ENCODE peak calls at places on chromosomes 16 and 17, in seven cellular contexts. Q is naive thymus-derived CD8-positive, alpha-beta T cell; E is RWPE1; W is stimulated activated CD4-positive, alpha-beta T cell treated with anti-CD3 and anti-CD28 coated beads, Interleukin-2, amount 100 ng/mL, for 48 hours; C is NB4; H is NCI-H345; U is mesothelial cell of epicardium. V is an unnamed sample.
A peak's percentile ranks its signal among the peaks of the same experiment; 100 is the strongest.

GRCh38 chr17:55114283-55114682 is 145.7 kb downstream of the STXBP4 start:
- DNase-seq in E (no peak), W (no peak), Q (no peak), C (no peak), U (no peak), H (no peak), V (no peak)

GRCh38 chr16:88387941-88388627 is 5.3 kb downstream of the ZNF469 start:
- DNase-seq in E (no peak), W (no peak), C (no peak), H (no peak), Q (no peak), U (no peak), V (no peak)

GRCh38 chr16:13909069-13909468 is 10.9 kb upstream of the ERCC4 start:
- DNase-seq in E (no peak), W (no peak), H (no peak), U (no peak), C (no peak), Q (no peak), V (no peak)

GRCh38 chr16:23357761-23358290 is 55.7 kb downstream of the SCNN1B start:
- DNase-seq in Q (no peak), U (no peak), H (no peak), E (no peak), C (no peak), W (no peak), V (no peak)

GRCh38 chr17:4397840-4398239 is 31.4 kb upstream of the UBE2G1 start:
- DNase-seq in H (no peak), Q (no peak), C (no peak), U (no peak), W (no peak), E (no peak), V (no peak)

GRCh38 chr16:12572316-12572985 is 231.2 kb downstream of the CPPED1 start:
- DNase-seq in E (no peak), U (no peak), C (no peak), H (no peak), W (no peak), Q (no peak), V (no peak)

GRCh38 chr16:88857728-88858339 is 907 bp downstream of the TRAPPC2L start:
- DNase-seq in U (peak; percentile 79), C (peak; percentile 93), W (peak; percentile 66), H (peak; percentile 27), Q (peak; percentile 60), E (peak; percentile 52), V (peak; percentile 65)

GRCh38 chr17:40062347-40063033 is at the start of gene THRA:
- DNase-seq in Q (peak; percentile 62), W (peak; percentile 66), E (peak; percentile 72), C (peak; percentile 81), U (peak; percentile 65), H (peak; percentile 55), V (peak; percentile 67)

GRCh38 chr17:55317284-55317683 is 52.5 kb downstream of the HLF start:
- DNase-seq in W (no peak), U (no peak), H (no peak), Q (no peak), C (no peak), E (no peak), V (no peak)

GRCh38 chr17:2337811-2338657 is 733 bp downstream of the SGSM2 start:
- DNase-seq in U (peak; percentile 69), E (peak; percentile 64), W (peak; percentile 34), H (peak; percentile 58), C (peak; percentile 68), Q (peak; percentile 42), V (peak; percentile 9)

GRCh38 chr17:67779098-67779672 is 46.1 kb upstream of the BPTF start:
- DNase-seq in Q (peak; percentile 13), C (peak; percentile 47), U (no peak), W (peak; percentile 36), E (peak; percentile 36), H (no peak), V (no peak)

GRCh38 chr17:7113273-7114071 is 1.1 kb downstream of the ASGR2 start:
- DNase-seq in C (peak; percentile 57), H (no peak), U (no peak), E (no peak), W (no peak), Q (no peak), V (no peak)

GRCh38 chr16:86444274-86445060 is 65.9 kb upstream of the FOXF1 start:
- DNase-seq in E (no peak), H (no peak), Q (no peak), W (no peak), C (no peak), U (peak; percentile 56), V (no peak)

GRCh38 chr17:7997186-7997585 is 5.2 kb upstream of the GUCY2D start:
- DNase-seq in U (no peak), E (no peak), C (peak; percentile 41), H (no peak), Q (no peak), W (no peak), V (no peak)

GRCh38 chr17:58317421-58318064 is 11.1 kb downstream of the TSPOAP1 start:
- DNase-seq in E (peak; percentile 75), Q (peak; percentile 82), U (peak; percentile 61), W (peak; percentile 64), H (peak; percentile 32), C (peak; percentile 87), V (peak; percentile 40)

GRCh38 chr16:72833491-72833890 is 214.4 kb downstream of the ZFHX3 start:
- DNase-seq in U (no peak), E (peak; percentile 34), H (no peak), Q (no peak), C (no peak), W (no peak), V (no peak)

GRCh38 chr17:82723169-82723807 is 6.8 kb downstream of the FN3KRP start:
- DNase-seq in H (no peak), E (no peak), Q (no peak), C (no peak), W (no peak), U (no peak), V (no peak)

GRCh38 chr16:6019490-6019991 is 921.9 kb upstream of the EEF2KMT start:
- DNase-seq in H (no peak), E (no peak), Q (no peak), W (no peak), C (no peak), U (no peak), V (no peak)

GRCh38 chr17:16853661-16854320 is 118.1 kb downstream of the TNFRSF13B start:
- DNase-seq in C (no peak), E (no peak), W (no peak), U (no peak), Q (no peak), H (no peak), V (no peak)

GRCh38 chr17:48995871-48996695 is 1.1 kb upstream of the IGF2BP1 start:
- DNase-seq in H (no peak), E (no peak), C (peak; percentile 88), U (peak; percentile 88), W (no peak), Q (no peak), V (no peak)

GRCh38 chr17:2400474-2400866 is 390 bp downstream of the MNT start:
- DNase-seq in U (peak; percentile 73), E (no peak), W (peak; percentile 53), Q (peak; percentile 61), H (peak; percentile 23), C (peak; percentile 70), V (no peak)

GRCh38 chr17:4332296-4332970 is 34.0 kb downstream of the UBE2G1 start:
- DNase-seq in Q (no peak), W (no peak), H (no peak), U (no peak), C (no peak), E (peak; percentile 55), V (no peak)

GRCh38 chr16:14641877-14642276 is 9.1 kb downstream of the BFAR start:
- DNase-seq in U (no peak), W (no peak), H (no peak), E (no peak), Q (no peak), C (peak; percentile 34), V (no peak)

GRCh38 chr16:68003031-68003430 is 3.7 kb upstream of the DPEP2 start:
- DNase-seq in E (no peak), H (no peak), U (no peak), W (no peak), C (no peak), Q (no peak), V (no peak)

GRCh38 chr17:9814337-9814945 is 7.4 kb downstream of the GSG1L2 start:
- DNase-seq in U (no peak), H (no peak), E (no peak), W (no peak), C (no peak), Q (no peak), V (no peak)

GRCh38 chr16:80125677-80126076 is 415.1 kb upstream of the DYNLRB2 start:
- DNase-seq in W (no peak), H (no peak), C (no peak), E (no peak), Q (no peak), U (no peak), V (no peak)

GRCh38 chr17:3759597-3760216 is 36.0 kb downstream of the HASPIN start:
- DNase-seq in U (no peak), H (no peak), Q (no peak), E (no peak), C (no peak), W (no peak), V (no peak)

GRCh38 chr16:28878083-28878926 is at the start of gene ATP2A1:
- DNase-seq in W (no peak), H (no peak), E (no peak), C (no peak), Q (no peak), U (no peak), V (no peak)

GRCh38 chr16:60123387-60124023 is 1389.4 kb upstream of the GOT2 start:
- DNase-seq in E (no peak), C (no peak), U (no peak), W (no peak), Q (no peak), H (no peak), V (no peak)